ENCODE peak calls at places on chromosome 1, in nine cellular contexts. O is mesothelial cell of epicardium, X is BJ, C is H9, Y is kidney, S is GM06990, P is progenitor cell of endocrine pancreas, Q is epithelial cell of esophagus, W is HFF-Myc. U is an unnamed sample.

GRCh38 chr1:154445040-154445472 is 39.9 kb downstream of the IL6R start:
- DNase-seq in O (no peak), X (no peak), C (no peak), Y (no peak), S (peak; percentile 77), P (no peak), Q (peak; percentile 59), W (peak; percentile 49), U (peak; percentile 75)

GRCh38 chr1:211323156-211324063 is 3.2 kb upstream of the TRAF5 start:
- DNase-seq in O (no peak), X (no peak), C (peak; percentile 72), Y (no peak), S (no peak), P (no peak), Q (peak; percentile 75), W (no peak), U (peak; percentile 74)

GRCh38 chr1:170445096-170445495 is 86.9 kb upstream of the GORAB start:
- DNase-seq in O (no peak), X (peak; percentile 67), C (no peak), Y (no peak), S (no peak), P (no peak), Q (peak; percentile 88), W (peak; percentile 40), U (no peak)

GRCh38 chr1:44146536-44147361 is 5.3 kb upstream of the KLF18 start:
- DNase-seq in O (no peak), X (no peak), C (peak; percentile 42), Y (no peak), S (no peak), P (no peak), Q (no peak), W (no peak), U (no peak)

GRCh38 chr1:226974544-226975258 is 34.6 kb downstream of the COQ8A start:
- DNase-seq in O (no peak), X (no peak), C (peak; percentile 17), Y (peak; percentile 77), S (no peak), P (no peak), Q (no peak), W (no peak), U (no peak)

GRCh38 chr1:156859523-156860112 is 701 bp upstream of the INSRR start:
- DNase-seq in O (no peak), X (no peak), C (peak; percentile 53), Y (peak; percentile 64), S (no peak), P (no peak), Q (peak; percentile 29), W (no peak), U (peak; percentile 70)

GRCh38 chr1:91912267-91912666 is 26.3 kb upstream of the TGFBR3 start:
- DNase-seq in O (no peak), X (no peak), C (no peak), Y (no peak), S (no peak), P (no peak), Q (no peak), W (no peak), U (no peak)

GRCh38 chr1:85628791-85629531 is 48.4 kb downstream of the CCN1 start:
- DNase-seq in O (no peak), X (no peak), C (peak; percentile 61), Y (peak; percentile 79), S (no peak), P (no peak), Q (peak; percentile 60), W (peak; percentile 58), U (no peak)

GRCh38 chr1:161801955-161802354 is 35.8 kb downstream of the ATF6 start:
- DNase-seq in O (no peak), X (no peak), C (peak; percentile 38), Y (no peak), S (no peak), P (no peak), Q (no peak), W (no peak), U (no peak)

GRCh38 chr1:107405241-107405640 is 264.4 kb downstream of the NTNG1 start:
- DNase-seq in O (no peak), X (peak; percentile 68), C (no peak), Y (no peak), S (no peak), P (no peak), Q (peak; percentile 6), W (peak; percentile 2), U (no peak)

GRCh38 chr1:201724039-201724759 is 104.8 kb upstream of the IPO9 start:
- DNase-seq in O (no peak), X (no peak), C (no peak), Y (no peak), S (no peak), P (no peak), Q (no peak), W (no peak), U (no peak)

GRCh38 chr1:208203848-208204609 is 40.2 kb downstream of the PLXNA2 start:
- DNase-seq in O (no peak), X (no peak), C (no peak), Y (no peak), S (no peak), P (no peak), Q (no peak), W (no peak), U (no peak)

GRCh38 chr1:110914676-110915075 is 41.7 kb downstream of the CD53 start:
- DNase-seq in O (no peak), X (no peak), C (no peak), Y (no peak), S (no peak), P (no peak), Q (peak; percentile 3), W (no peak), U (no peak)

GRCh38 chr1:227899820-227900449 is 47.8 kb downstream of the WNT9A start:
- DNase-seq in O (peak; percentile 36), X (no peak), C (peak; percentile 26), Y (peak; percentile 47), S (no peak), P (no peak), Q (no peak), W (no peak), U (no peak)

DNA sequence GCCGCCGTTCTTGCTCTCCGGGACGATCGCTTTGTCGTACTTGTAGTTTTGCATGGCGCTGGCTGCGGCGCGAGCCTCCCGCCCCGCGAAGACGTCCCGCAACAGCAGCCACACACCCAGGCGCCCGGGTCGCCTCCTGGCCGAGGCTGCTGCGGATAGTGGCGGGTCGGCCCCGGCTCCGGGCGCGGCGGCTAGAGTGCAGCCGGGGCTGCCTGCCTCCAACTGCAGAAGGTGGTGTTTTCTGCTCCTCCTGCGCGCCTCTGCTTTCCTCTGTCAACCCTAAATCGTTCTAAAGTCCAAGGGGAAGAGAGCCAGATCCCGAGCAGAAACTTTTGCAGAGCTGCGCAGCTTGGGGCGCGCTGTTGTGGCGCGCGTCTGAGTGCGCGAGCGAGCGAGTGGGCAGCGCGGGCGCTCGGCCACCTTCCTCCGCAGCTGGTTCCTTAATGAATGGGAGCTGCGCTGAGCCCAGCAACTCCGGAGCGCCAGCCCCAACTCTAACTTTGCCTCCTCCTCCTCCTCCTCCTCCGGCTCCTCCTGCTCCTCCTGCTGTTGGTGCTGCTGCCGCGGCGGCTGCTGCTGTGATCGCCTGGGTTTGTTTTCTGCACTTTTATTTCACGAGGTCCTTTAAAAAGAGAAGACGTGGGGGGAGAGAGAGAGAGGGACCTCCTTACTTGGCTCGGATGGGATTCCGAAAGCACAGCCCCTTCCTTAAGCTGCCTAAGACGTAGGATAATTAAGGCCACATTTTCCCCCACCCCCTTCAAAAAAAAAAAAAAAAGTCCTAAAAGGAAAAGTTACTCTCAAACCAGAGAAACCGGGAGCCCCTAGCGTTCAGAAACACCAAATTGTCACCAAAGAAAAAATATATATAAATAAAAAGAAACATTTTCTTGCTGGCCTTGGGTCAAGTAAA is at the start of gene PLPP3:
- DNase-seq in O (peak; percentile 78), X (peak; percentile 87), C (peak; percentile 87), Y (peak; percentile 96), S (peak; percentile 78), P (peak; percentile 51), Q (peak; percentile 87), W (peak; percentile 70), U (peak; percentile 56)
- TF ChIP-seq CTCF in O (peak; percentile 75), X (peak; percentile 56), C (peak; percentile 70), Y (peak; percentile 36), S (peak; percentile 45), P (peak; percentile 68), Q (peak; percentile 47), W (no peak), U (peak; percentile 23)

GRCh38 chr1:184244962-184245361 is 141.9 kb upstream of the C1orf21 start:
- DNase-seq in O (no peak), X (no peak), C (no peak), Y (no peak), S (no peak), P (no peak), Q (no peak), W (no peak), U (no peak)

GRCh38 chr1:184237588-184237987 is 149.2 kb upstream of the C1orf21 start:
- DNase-seq in O (no peak), X (no peak), C (no peak), Y (no peak), S (no peak), P (no peak), Q (no peak), W (no peak), U (no peak)

GRCh38 chr1:184241446-184241845 is 145.4 kb upstream of the C1orf21 start:
- DNase-seq in O (no peak), X (no peak), C (no peak), Y (no peak), S (no peak), P (no peak), Q (no peak), W (no peak), U (no peak)

GRCh38 chr1:184242507-184242943 is 144.3 kb upstream of the C1orf21 start:
- DNase-seq in O (no peak), X (peak; percentile 13), C (no peak), Y (no peak), S (no peak), P (no peak), Q (peak; percentile 40), W (no peak), U (no peak)
- TF ChIP-seq CTCF in O (no peak), X (no peak), C (peak; percentile 49), Y (peak; percentile 8), S (peak; percentile 23), P (no peak), Q (peak; percentile 25), W (no peak), U (no peak)

GRCh38 chr1:175649416-175649815 is 94.0 kb downstream of the TNR start:
- DNase-seq in O (no peak), X (no peak), C (peak; percentile 39), Y (no peak), S (no peak), P (no peak), Q (no peak), W (no peak), U (no peak)
- TF ChIP-seq CTCF in O (no peak), X (no peak), C (peak; percentile 43), Y (no peak), S (no peak), P (no peak), Q (no peak), W (no peak), U (no peak)

GRCh38 chr1:168129933-168130332 is 6.8 kb downstream of the GPR161 start:
- DNase-seq in O (no peak), X (no peak), C (no peak), Y (no peak), S (no peak), P (no peak), Q (no peak), W (no peak), U (no peak)
- TF ChIP-seq CTCF in O (no peak), X (no peak), C (peak; percentile 42), Y (no peak), S (no peak), P (no peak), Q (no peak), W (no peak), U (no peak)

U was measured in GM13977.